ENCODE peak calls at places on chromosomes 16 and 17, in four cellular contexts. T, W, E and U are unnamed samples.

GRCh38 chr16:12896562-12896961 is 4.8 kb upstream of the SHISA9 start:
- DNase-seq in T (no peak), W (peak; percentile 12), E (no peak), U (no peak)

GRCh38 chr17:5237541-5238016 is 2.9 kb upstream of the SCIMP start:
- DNase-seq in T (peak; percentile 50), W (peak; percentile 69), E (peak; percentile 49), U (peak; percentile 64)

GRCh38 chr16:56353054-56353921 is 72.1 kb downstream of the AMFR start:
- DNase-seq in T (no peak), W (no peak), E (no peak), U (peak; percentile 45)

GRCh38 chr17:52604105-52604504 is 445.6 kb upstream of the CA10 start:
- DNase-seq in T (no peak), W (no peak), E (no peak), U (no peak)

GRCh38 chr17:80703109-80703508 is 158.5 kb downstream of the RPTOR start:
- DNase-seq in T (no peak), W (no peak), E (no peak), U (no peak)

GRCh38 chr17:1031711-1032110 is 34.8 kb downstream of the TIMM22 start:
- DNase-seq in T (peak; percentile 83), W (peak; percentile 32), E (peak; percentile 36), U (peak; percentile 93)

GRCh38 chr17:2027528-2028233 is 2.3 kb upstream of the DPH1 start:
- DNase-seq in T (no peak), W (no peak), E (no peak), U (no peak)

GRCh38 chr16:79977974-79978836 is 377.7 kb upstream of the MAF start:
- DNase-seq in T (no peak), W (no peak), E (no peak), U (no peak)

GRCh38 chr17:17792551-17793377 is 44.0 kb downstream of the SREBF1 start:
- DNase-seq in T (peak; percentile 75), W (peak; percentile 51), E (peak; percentile 60), U (peak; percentile 77)

GRCh38 chr17:73998246-73999220 is 204.9 kb upstream of the RPL38 start:
- DNase-seq in T (peak; percentile 56), W (peak; percentile 64), E (no peak), U (peak; percentile 72)

GRCh38 chr17:17398188-17398927 is 78.4 kb upstream of the MED9 start:
- DNase-seq in T (peak; percentile 76), W (peak; percentile 27), E (peak; percentile 61), U (peak; percentile 88)

GRCh38 chr17:37802061-37802460 is 57.2 kb upstream of the HNF1B start:
- DNase-seq in T (no peak), W (no peak), E (no peak), U (no peak)